ENCODE peak calls at places on chromosomes 1 and 21, in four cellular contexts. M, C, R and D are unnamed samples.

GRCh38 chr21:44908496-44908895 is 12.2 kb downstream of the ITGB2 start:
- DNase-seq in M (no peak), C (no peak), R (no peak), D (no peak)

GRCh38 chr1:184393924-184394323 is 7.1 kb downstream of the C1orf21 start:
- DNase-seq in M (no peak), C (no peak), R (no peak), D (no peak)

GRCh38 chr1:198678301-198678836 is 39.5 kb downstream of the PTPRC start:
- DNase-seq in M (no peak), C (no peak), R (no peak), D (no peak)

GRCh38 chr1:22792396-22793171 is 81.9 kb downstream of the EPHB2 start:
- DNase-seq in M (no peak), C (peak), R (no peak), D (no peak)

GRCh38 chr1:194024659-194025058 is 838.2 kb upstream of the B3GALT2 start:
- DNase-seq in M (no peak), C (no peak), R (no peak), D (no peak)

GRCh38 chr1:240737761-240738265 is 125.9 kb upstream of the GREM2 start:
- DNase-seq in M (no peak), C (no peak), R (no peak), D (no peak)

GRCh38 chr1:181021811-181022434 is 747 bp downstream of the STX6 start:
- DNase-seq in M (peak), C (peak), R (peak), D (peak)

GRCh38 chr1:3454811-3455618 is 550 bp downstream of the ARHGEF16 start:
- DNase-seq in M (peak), C (peak), R (peak), D (peak)

GRCh38 chr1:21320410-21321107 is 30.3 kb upstream of the ECE1 start:
- DNase-seq in M (no peak), C (no peak), R (no peak), D (peak)

GRCh38 chr1:55720243-55720642 is 505.1 kb upstream of the USP24 start:
- DNase-seq in M (no peak), C (no peak), R (peak), D (no peak)

GRCh38 chr21:26840912-26841311 is 4.3 kb downstream of the ADAMTS1 start:
- DNase-seq in M (no peak), C (no peak), R (peak), D (no peak)

GRCh38 chr1:180912801-180913616 is at the start of gene KIAA1614:
- DNase-seq in M (no peak), C (peak), R (peak), D (no peak)

GRCh38 chr1:29209173-29209572 is 21.6 kb downstream of the MECR start:
- DNase-seq in M (no peak), C (no peak), R (no peak), D (no peak)

GRCh38 chr21:38756746-38757145 is 49.0 kb upstream of the ETS2 start:
- DNase-seq in M (no peak), C (no peak), R (no peak), D (no peak)

GRCh38 chr1:225466848-225467192 is 39.0 kb upstream of the LBR start:
- DNase-seq in M (no peak), C (no peak), R (no peak), D (no peak)

GRCh38 chr1:1599919-1600860 is at the start of gene FNDC10:
- DNase-seq in M (no peak), C (peak), R (peak), D (peak)

GRCh38 chr1:26695417-26696190 is at the start of gene ARID1A:
- DNase-seq in M (peak), C (peak), R (peak), D (peak)

GRCh38 chr1:26697441-26697977 is 1.7 kb downstream of the ARID1A start:
- DNase-seq in M (no peak), C (no peak), R (peak), D (peak)

GRCh38 chr1:26696645-26697440 is 1.0 kb downstream of the ARID1A start:
- DNase-seq in M (no peak), C (peak), R (peak), D (peak)

GRCh38 chr1:26694597-26695416 is 1.0 kb upstream of the ARID1A start:
- DNase-seq in M (no peak), C (no peak), R (no peak), D (no peak)

GRCh38 chr1:26696191-26696644 is 403 bp downstream of the ARID1A start:
- DNase-seq in M (no peak), C (peak), R (peak), D (peak)
- TF ChIP-seq FOXJ3 in M (no peak), C (no peak), R (no peak), D (no peak)

DNA sequence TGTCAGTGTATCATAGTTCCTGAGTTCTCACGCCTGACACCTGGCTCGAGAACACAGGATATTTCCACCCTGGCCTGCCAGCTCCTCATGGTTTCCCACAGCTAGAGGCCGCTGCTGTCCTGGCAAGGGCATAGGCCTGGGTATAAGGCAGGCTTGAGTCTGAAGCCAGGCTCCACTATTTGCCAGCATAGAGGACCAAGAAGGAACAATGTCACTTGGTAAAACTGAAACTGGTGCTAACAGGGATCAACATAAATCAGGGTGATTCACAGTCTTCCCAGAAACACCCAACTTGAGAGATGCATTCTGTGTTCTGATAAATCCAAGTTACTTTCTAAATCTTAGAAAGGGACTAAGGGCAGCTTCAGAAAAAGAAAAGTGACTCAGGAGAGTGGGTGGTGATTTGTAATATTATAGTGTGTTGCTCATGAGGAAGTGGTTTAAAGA is 6.9 kb upstream of the S100A2 start:
- DNase-seq in M (peak), C (peak), R (peak), D (no peak)
- TF ChIP-seq FOXJ3 in M (no peak), C (no peak), R (no peak), D (no peak)

GRCh38 chr21:16913010-16913409 is 599.8 kb upstream of the CXADR start:
- DNase-seq in M (no peak), C (peak), R (peak), D (no peak)

GRCh38 chr21:16908087-16908486 is 604.8 kb upstream of the CXADR start:
- DNase-seq in M (no peak), C (no peak), R (no peak), D (no peak)

GRCh38 chr21:16910435-16911165 is 602.2 kb upstream of the CXADR start:
- DNase-seq in M (no peak), C (no peak), R (no peak), D (no peak)

GRCh38 chr21:16911166-16911607 is 601.7 kb upstream of the CXADR start:
- DNase-seq in M (no peak), C (no peak), R (peak), D (no peak)

GRCh38 chr21:16912075-16912474 is 600.8 kb upstream of the CXADR start:
- DNase-seq in M (no peak), C (no peak), R (no peak), D (no peak)
- TF ChIP-seq FOXJ3 in M (no peak), C (no peak), R (no peak), D (no peak)

DNA sequence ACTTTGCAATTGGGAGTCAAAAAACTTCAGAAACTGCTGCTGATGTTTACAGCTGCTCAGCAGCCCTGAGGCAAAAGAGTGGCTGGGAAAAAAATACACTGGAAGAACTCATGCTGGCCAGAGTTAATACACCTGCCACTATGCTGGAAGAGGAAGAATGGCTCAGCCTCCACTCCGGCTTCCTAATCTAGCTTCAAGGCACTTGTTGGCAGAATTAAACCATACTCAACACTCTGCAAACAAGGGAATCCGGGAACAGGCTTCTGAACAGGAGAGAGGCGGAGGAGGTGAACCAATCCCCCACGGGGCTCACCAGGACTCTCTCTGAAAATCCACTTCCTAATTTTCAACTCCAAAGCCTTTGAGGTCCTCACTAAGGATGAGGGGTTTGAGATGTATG is 120.1 kb downstream of the CCDC185 start:
- DNase-seq in M (no peak), C (no peak), R (no peak), D (no peak)
- TF ChIP-seq FOXJ3 in M (no peak), C (no peak), R (no peak), D (no peak)

GRCh38 chr1:183346276-183346732 is 71.9 kb downstream of the NMNAT2 start:
- DNase-seq in M (no peak), C (no peak), R (no peak), D (peak)
- TF ChIP-seq FOXJ3 in M (no peak), C (no peak), R (no peak), D (no peak)

DNA sequence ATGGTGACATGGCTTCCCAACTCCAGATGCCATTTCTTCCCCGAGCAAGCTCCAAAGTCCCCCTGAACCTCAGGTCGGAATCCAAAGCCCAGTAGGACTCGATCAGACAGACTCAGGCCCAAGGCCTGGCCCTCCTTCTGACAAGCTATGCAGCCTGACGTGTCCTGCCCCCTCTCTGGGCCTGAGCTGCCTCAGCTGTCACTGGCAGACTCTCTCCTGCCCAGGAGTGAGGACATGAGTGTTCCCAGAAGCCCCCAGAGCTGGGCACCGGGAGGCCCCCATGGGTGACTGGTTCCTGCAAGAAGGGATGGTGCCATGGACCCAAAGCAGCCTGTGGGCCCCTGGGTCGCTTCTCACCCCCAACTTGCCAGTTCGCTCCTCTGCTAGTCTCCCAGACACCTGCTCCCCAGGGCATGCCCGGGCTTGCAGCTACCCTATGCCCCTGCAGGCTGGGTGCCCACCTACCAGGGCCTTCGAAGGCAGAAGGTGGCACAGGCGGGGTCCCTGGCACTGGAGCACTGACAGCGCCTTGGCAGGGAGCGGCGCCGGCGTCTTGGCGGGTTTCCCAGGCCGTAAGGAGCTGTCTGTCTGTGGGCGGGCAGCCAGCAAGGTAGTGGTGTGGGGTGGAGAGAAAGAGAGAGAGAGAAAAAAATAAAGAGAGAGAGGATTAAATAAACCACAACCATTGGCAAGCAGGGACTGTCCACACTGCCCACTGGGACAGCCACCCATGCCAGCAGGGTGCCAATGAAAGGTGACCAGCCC is 2.3 kb downstream of the EDN2 start:
- DNase-seq in M (no peak), C (no peak), R (no peak), D (no peak)
- TF ChIP-seq FOXJ3 in M (no peak), C (no peak), R (no peak), D (no peak)

GRCh38 chr1:19395678-19396192 is 83.6 kb downstream of the SLC66A1 start:
- DNase-seq in M (no peak), C (no peak), R (peak), D (no peak)
- TF ChIP-seq FOXJ3 in M (no peak), C (no peak), R (no peak), D (no peak)

DNA sequence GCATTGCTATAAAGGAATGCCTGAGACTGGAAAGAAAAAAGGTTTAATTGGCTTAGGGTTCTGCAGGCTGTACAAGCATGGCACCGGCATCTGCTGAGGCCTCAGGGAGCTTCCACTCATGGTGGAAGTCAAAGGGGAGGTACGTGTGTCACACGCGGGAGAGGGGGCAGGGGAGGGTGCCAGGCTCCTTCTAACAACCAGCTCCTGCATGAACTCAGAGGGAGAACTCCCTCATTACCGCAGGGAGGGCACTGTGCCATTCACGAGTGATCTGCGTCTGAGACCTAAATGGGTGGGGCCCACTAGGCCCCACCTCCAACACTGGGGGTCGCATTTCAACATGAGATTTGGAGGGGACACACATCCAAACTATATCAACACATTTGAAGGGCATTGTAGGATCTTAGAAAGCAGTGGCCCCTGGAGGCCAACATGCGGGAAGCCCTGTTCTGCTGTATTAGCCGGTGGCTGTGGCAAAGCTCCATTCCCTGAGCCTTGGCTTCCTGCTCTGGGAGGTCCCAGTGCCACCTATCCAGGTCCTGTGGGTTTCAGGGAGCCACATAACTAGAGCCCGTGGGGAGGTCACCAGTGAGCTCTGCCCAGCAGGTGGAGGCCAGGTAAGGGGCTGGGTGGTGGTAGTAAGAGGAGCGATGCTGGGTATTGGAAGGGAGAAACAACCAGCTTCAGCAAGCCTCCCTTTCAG is 10.0 kb downstream of the WNT3A start:
- DNase-seq in M (no peak), C (no peak), R (no peak), D (no peak)
- TF ChIP-seq FOXJ3 in M (no peak), C (no peak), R (no peak), D (no peak)

DNA sequence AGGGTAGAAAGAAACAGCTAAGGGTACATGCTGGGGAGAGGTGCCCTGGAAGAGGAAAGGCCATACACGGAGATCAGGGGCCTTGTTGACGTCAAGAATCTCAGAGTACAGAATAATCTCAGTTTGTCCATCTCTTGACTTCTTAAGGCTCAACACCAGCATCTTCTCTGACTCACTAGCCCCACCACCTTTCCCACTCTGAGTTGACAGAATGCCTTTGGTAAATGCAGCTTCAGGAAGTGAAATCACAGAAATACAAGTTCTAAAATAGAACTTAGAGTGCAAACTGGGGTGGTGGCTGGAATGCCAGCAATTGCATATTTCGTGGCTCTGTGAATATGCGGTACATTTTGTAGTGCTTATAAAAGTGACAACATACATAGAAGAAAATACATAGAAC is 1.6 kb downstream of the COG2 start:
- DNase-seq in M (no peak), C (no peak), R (no peak), D (peak)
- TF ChIP-seq FOXJ3 in M (no peak), C (no peak), R (no peak), D (no peak)